ENCODE peak calls at places on chromosome 12, in six cellular contexts. O is Peyer's patch, L is fibroblast of pulmonary artery, E is nephron progenitor cell, A is HFFc6, R is A549. C is an unnamed sample.

GRCh38 chr12:53984901-53985357 is at the start of gene HOXC10:
- DNase-seq in O (peak), L (peak), E (peak), A (peak), R (peak), C (peak)

GRCh38 chr12:121668750-121669524 is 517 bp downstream of the MORN3 start:
- DNase-seq in O (peak), L (peak), E (peak), A (no peak), R (peak), C (peak)

GRCh38 chr12:103626498-103626897 is 39.4 kb downstream of the STAB2 start:
- DNase-seq in O (peak), L (peak), E (no peak), A (peak), R (peak), C (no peak)

GRCh38 chr12:111850526-111850925 is 8.5 kb downstream of the MAPKAPK5 start:
- DNase-seq in O (no peak), L (no peak), E (no peak), A (no peak), R (no peak), C (no peak)

GRCh38 chr12:16611146-16611545 is 5.2 kb upstream of the LMO3 start:
- DNase-seq in O (no peak), L (no peak), E (no peak), A (no peak), R (no peak), C (no peak)

GRCh38 chr12:123533672-123534643 is at the start of gene RILPL1:
- DNase-seq in O (peak), L (peak), E (peak), A (no peak), R (peak), C (peak)

GRCh38 chr12:108567974-108568652 is 5.7 kb downstream of the ISCU start:
- DNase-seq in O (no peak), L (no peak), E (no peak), A (no peak), R (no peak), C (no peak)

GRCh38 chr12:113070117-113070906 is 13.8 kb downstream of the DTX1 start:
- DNase-seq in O (no peak), L (peak), E (no peak), A (no peak), R (no peak), C (peak)

GRCh38 chr12:28620281-28620680 is 430.0 kb downstream of the CCDC91 start:
- DNase-seq in O (no peak), L (no peak), E (no peak), A (no peak), R (no peak), C (no peak)

GRCh38 chr12:106189341-106189740 is 50.6 kb upstream of the NUAK1 start:
- DNase-seq in O (no peak), L (no peak), E (no peak), A (no peak), R (no peak), C (no peak)

GRCh38 chr12:53251477-53252348 is 16.4 kb upstream of the ESPL1 start:
- DNase-seq in O (peak), L (peak), E (peak), A (peak), R (peak), C (peak)

GRCh38 chr12:123078114-123078465 is 72.8 kb downstream of the PITPNM2 start:
- DNase-seq in O (no peak), L (no peak), E (no peak), A (no peak), R (no peak), C (no peak)

GRCh38 chr12:31326689-31327659 is 1.0 kb upstream of the SINHCAF start:
- DNase-seq in O (no peak), L (peak), E (no peak), A (no peak), R (no peak), C (no peak)

GRCh38 chr12:1691123-1692007 is 495 bp downstream of the ADIPOR2 start:
- DNase-seq in O (no peak), L (no peak), E (peak), A (no peak), R (no peak), C (peak)

GRCh38 chr12:67593041-67593870 is 55.3 kb upstream of the DYRK2 start:
- DNase-seq in O (no peak), L (no peak), E (no peak), A (peak), R (peak), C (no peak)

GRCh38 chr12:19761465-19761864 is 322.2 kb downstream of the AEBP2 start:
- DNase-seq in O (no peak), L (no peak), E (no peak), A (no peak), R (no peak), C (no peak)

GRCh38 chr12:51818086-51818485 is 30.4 kb downstream of the FIGNL2 start:
- DNase-seq in O (no peak), L (no peak), E (no peak), A (no peak), R (no peak), C (no peak)

GRCh38 chr12:51813931-51814310 is 34.6 kb downstream of the FIGNL2 start:
- DNase-seq in O (no peak), L (no peak), E (no peak), A (no peak), R (no peak), C (no peak)

GRCh38 chr12:51817027-51817953 is 31.2 kb downstream of the FIGNL2 start:
- DNase-seq in O (no peak), L (no peak), E (no peak), A (no peak), R (no peak), C (no peak)

GRCh38 chr12:51814311-51815088 is 34.0 kb downstream of the FIGNL2 start:
- DNase-seq in O (peak), L (peak), E (peak), A (peak), R (peak), C (peak)

DNA sequence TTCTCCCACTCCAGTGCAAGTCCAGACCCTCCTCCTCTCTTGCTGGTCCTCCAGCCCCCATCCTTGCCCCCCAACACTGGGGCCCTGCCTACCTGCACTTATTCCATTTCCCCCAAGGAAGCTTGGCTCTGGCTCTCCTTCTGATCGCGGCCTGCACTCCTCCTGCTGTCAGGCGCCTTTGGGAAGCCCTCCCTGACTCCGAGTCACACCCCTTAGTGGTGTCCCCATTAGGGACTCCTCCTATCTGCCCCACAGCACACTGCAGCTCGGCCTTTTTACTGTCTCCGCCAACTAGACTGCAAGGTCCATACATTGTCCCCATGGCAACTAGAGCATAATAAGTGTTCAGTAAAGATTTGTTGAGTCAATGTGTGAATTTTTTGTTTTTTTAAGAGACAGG is 32.9 kb downstream of the FIGNL2 start:
- DNase-seq in O (no peak), L (no peak), E (no peak), A (no peak), R (no peak), C (no peak)
- TF ChIP-seq CTCF in O (no peak), L (no peak), E (no peak), A (no peak), R (no peak), C (no peak)

GRCh38 chr12:51424094-51424661 is 453 bp upstream of the SLC4A8 start:
- DNase-seq in O (no peak), L (no peak), E (no peak), A (no peak), R (no peak), C (no peak)

GRCh38 chr12:51419473-51420228 is 5.0 kb upstream of the SLC4A8 start:
- DNase-seq in O (no peak), L (peak), E (no peak), A (peak), R (peak), C (no peak)

GRCh38 chr12:51424662-51425539 is at the start of gene SLC4A8:
- DNase-seq in O (peak), L (peak), E (peak), A (peak), R (peak), C (peak)

GRCh38 chr12:51417826-51418225 is 6.8 kb upstream of the SLC4A8 start:
- DNase-seq in O (no peak), L (no peak), E (no peak), A (no peak), R (no peak), C (no peak)

DNA sequence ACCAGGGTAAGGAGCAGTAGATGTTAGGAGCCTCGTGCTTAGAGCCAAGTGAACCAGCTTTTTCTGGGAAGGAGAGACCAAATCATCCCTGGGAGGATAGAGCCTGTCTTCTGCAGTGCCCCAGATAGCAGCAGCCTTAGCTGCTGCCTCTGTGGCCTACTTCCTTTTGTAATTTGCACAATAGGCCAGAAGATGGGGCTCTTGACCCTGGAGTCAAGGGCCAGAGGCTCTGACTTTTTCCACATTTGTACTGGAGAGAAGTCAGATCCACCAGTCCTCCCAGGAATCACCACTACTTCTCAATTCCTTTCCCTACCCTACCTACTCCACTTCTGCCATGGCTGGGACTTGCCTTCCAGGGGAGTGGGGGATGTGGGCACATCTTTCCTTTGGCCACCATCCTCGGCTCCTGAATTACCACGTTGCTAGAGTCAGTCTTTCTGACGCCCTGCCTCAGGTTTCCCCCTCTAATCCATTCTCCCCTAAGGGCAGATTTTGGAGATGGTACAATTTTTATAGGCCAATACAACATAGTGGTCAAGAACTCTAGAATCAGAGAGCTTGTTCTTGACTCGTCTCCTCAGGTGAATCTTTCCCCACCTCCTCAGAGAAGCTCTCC is 3.3 kb upstream of the SLC4A8 start:
- DNase-seq in O (no peak), L (peak), E (peak), A (peak), R (peak), C (peak)
- TF ChIP-seq CTCF in O (peak), L (peak), E (peak), A (peak), R (peak), C (peak)

GRCh38 chr12:130859128-130859527 is 12.7 kb upstream of the RAN start:
- DNase-seq in O (no peak), L (no peak), E (no peak), A (no peak), R (no peak), C (no peak)

GRCh38 chr12:130860311-130860710 is 11.6 kb upstream of the RAN start:
- DNase-seq in O (no peak), L (no peak), E (no peak), A (no peak), R (no peak), C (no peak)

GRCh38 chr12:130862161-130862560 is 9.7 kb upstream of the RAN start:
- DNase-seq in O (no peak), L (no peak), E (no peak), A (no peak), R (no peak), C (no peak)

GRCh38 chr12:130856088-130856487 is 15.8 kb upstream of the RAN start:
- DNase-seq in O (no peak), L (no peak), E (no peak), A (no peak), R (no peak), C (no peak)

GRCh38 chr12:130858084-130858483 is 13.8 kb upstream of the RAN start:
- DNase-seq in O (no peak), L (no peak), E (no peak), A (no peak), R (no peak), C (no peak)
- TF ChIP-seq CTCF in O (no peak), L (no peak), E (no peak), A (peak), R (no peak), C (no peak)

GRCh38 chr12:43349863-43350262 is 202.1 kb downstream of the ADAMTS20 start:
- DNase-seq in O (no peak), L (peak), E (no peak), A (no peak), R (peak), C (no peak)
- TF ChIP-seq CTCF in O (no peak), L (peak), E (no peak), A (peak), R (peak), C (no peak)

GRCh38 chr12:132169376-132169775 is 25.1 kb downstream of the NOC4L start:
- DNase-seq in O (no peak), L (no peak), E (no peak), A (no peak), R (no peak), C (no peak)
- TF ChIP-seq CTCF in O (no peak), L (no peak), E (no peak), A (no peak), R (no peak), C (no peak)

DNA sequence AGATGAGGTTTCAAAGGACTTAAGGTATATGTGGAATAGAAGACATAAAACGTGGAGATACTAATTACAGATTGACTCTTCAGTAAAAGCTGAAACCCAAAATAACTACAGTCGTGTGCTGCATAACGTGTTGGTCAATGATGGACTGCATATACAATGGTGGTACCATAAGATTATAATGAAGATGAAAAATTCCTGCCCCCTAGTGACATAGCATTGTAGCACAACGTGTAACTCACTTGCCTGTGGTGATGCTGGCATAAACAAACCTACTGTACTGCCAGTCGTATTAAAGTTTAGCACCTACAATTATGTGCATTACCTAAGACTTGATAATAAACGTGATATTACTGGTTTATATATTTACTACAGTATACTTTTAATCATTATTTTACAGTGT is 150.3 kb downstream of the LRRK2 start:
- DNase-seq in O (no peak), L (peak), E (no peak), A (no peak), R (peak), C (no peak)
- TF ChIP-seq CTCF in O (no peak), L (peak), E (peak), A (peak), R (peak), C (peak)

GRCh38 chr12:125033296-125033695 is 31.9 kb upstream of the AACS start:
- DNase-seq in O (no peak), L (no peak), E (no peak), A (no peak), R (no peak), C (no peak)

GRCh38 chr12:125038976-125039625 is 26.1 kb upstream of the AACS start:
- DNase-seq in O (no peak), L (no peak), E (no peak), A (no peak), R (no peak), C (no peak)
- TF ChIP-seq CTCF in O (no peak), L (no peak), E (no peak), A (peak), R (no peak), C (no peak)

C was measured in GM13976.